ENCODE peak calls at places on chromosomes 6 and 20, in four cellular contexts. One of them, this sample, is unnamed.

GRCh38 chr20:61899971-61900370 is 165.7 kb downstream of the TAF4 start:
- DNase-seq in hippocampal formation: peak; percentile 3
- DNase-seq in SIG-M5: no peak
- DNase-seq in OCI-M1: no peak
- DNase-seq in this sample: peak; percentile 28

GRCh38 chr6:145352382-145353080 is 382.8 kb downstream of the EPM2A start:
- DNase-seq in hippocampal formation: no peak
- DNase-seq in SIG-M5: no peak
- DNase-seq in OCI-M1: no peak
- DNase-seq in this sample: no peak

GRCh38 chr6:162772466-162772865 is 44.7 kb downstream of the PACRG start:
- DNase-seq in hippocampal formation: no peak
- DNase-seq in SIG-M5: no peak
- DNase-seq in OCI-M1: no peak
- DNase-seq in this sample: no peak

GRCh38 chr20:35953411-35954199 is 697 bp downstream of the SCAND1 start:
- DNase-seq in hippocampal formation: peak; percentile 54
- DNase-seq in SIG-M5: no peak
- DNase-seq in OCI-M1: peak; percentile 60
- DNase-seq in this sample: peak; percentile 45

GRCh38 chr6:89667872-89668556 is 29.5 kb upstream of the LYRM2 start:
- DNase-seq in hippocampal formation: no peak
- DNase-seq in SIG-M5: no peak
- DNase-seq in OCI-M1: no peak
- DNase-seq in this sample: peak; percentile 40

GRCh38 chr6:54654376-54654775 is 192.2 kb upstream of the FAM83B start:
- DNase-seq in hippocampal formation: no peak
- DNase-seq in SIG-M5: no peak
- DNase-seq in OCI-M1: no peak
- DNase-seq in this sample: no peak

GRCh38 chr6:122432816-122433215 is 33.4 kb downstream of the HSF2 start:
- DNase-seq in hippocampal formation: no peak
- DNase-seq in SIG-M5: no peak
- DNase-seq in OCI-M1: no peak
- DNase-seq in this sample: no peak

GRCh38 chr6:169530762-169531143 is 171.1 kb downstream of the WDR27 start:
- DNase-seq in hippocampal formation: no peak
- DNase-seq in SIG-M5: no peak
- DNase-seq in OCI-M1: no peak
- DNase-seq in this sample: no peak

GRCh38 chr6:6885521-6886088 is 222.2 kb upstream of the RREB1 start:
- DNase-seq in hippocampal formation: peak; percentile 31
- DNase-seq in SIG-M5: peak; percentile 42
- DNase-seq in OCI-M1: no peak
- DNase-seq in this sample: no peak

GRCh38 chr6:117615981-117616961 is 14.0 kb upstream of the GOPC start:
- DNase-seq in hippocampal formation: no peak
- DNase-seq in SIG-M5: no peak
- DNase-seq in OCI-M1: no peak
- DNase-seq in this sample: no peak

GRCh38 chr20:58611236-58612020 is 39.7 kb upstream of the STX16 start:
- DNase-seq in hippocampal formation: no peak
- DNase-seq in SIG-M5: no peak
- DNase-seq in OCI-M1: no peak
- DNase-seq in this sample: no peak

GRCh38 chr6:22664968-22665367 is 95.6 kb downstream of the HDGFL1 start:
- DNase-seq in hippocampal formation: no peak
- DNase-seq in SIG-M5: no peak
- DNase-seq in OCI-M1: no peak
- DNase-seq in this sample: no peak

GRCh38 chr20:25247666-25248500 is at the start of gene PYGB:
- DNase-seq in hippocampal formation: peak; percentile 77
- DNase-seq in SIG-M5: peak; percentile 20
- DNase-seq in OCI-M1: peak; percentile 86
- DNase-seq in this sample: peak; percentile 86

GRCh38 chr20:24938498-24938897 is 10.6 kb upstream of the CST7 start:
- DNase-seq in hippocampal formation: no peak
- DNase-seq in SIG-M5: no peak
- DNase-seq in OCI-M1: no peak
- DNase-seq in this sample: no peak

GRCh38 chr20:19936801-19937583 is 80.2 kb upstream of the NAA20 start:
- DNase-seq in hippocampal formation: peak; percentile 15
- DNase-seq in SIG-M5: no peak
- DNase-seq in OCI-M1: no peak
- DNase-seq in this sample: no peak

GRCh38 chr6:129500958-129501381 is 209.0 kb downstream of the ARHGAP18 start:
- DNase-seq in hippocampal formation: no peak
- DNase-seq in SIG-M5: no peak
- DNase-seq in OCI-M1: peak; percentile 62
- DNase-seq in this sample: no peak

GRCh38 chr6:44226368-44227137 is 3.2 kb downstream of the SLC29A1 start:
- DNase-seq in hippocampal formation: no peak
- DNase-seq in SIG-M5: no peak
- DNase-seq in OCI-M1: peak; percentile 72
- DNase-seq in this sample: no peak

GRCh38 chr20:53141651-53142050 is 169.5 kb downstream of the TSHZ2 start:
- DNase-seq in hippocampal formation: no peak
- DNase-seq in SIG-M5: no peak
- DNase-seq in OCI-M1: no peak
- DNase-seq in this sample: peak; percentile 49

GRCh38 chr6:73691512-73691911 is 4.5 kb upstream of the CD109 start:
- DNase-seq in hippocampal formation: no peak
- DNase-seq in SIG-M5: no peak
- DNase-seq in OCI-M1: no peak
- DNase-seq in this sample: no peak

GRCh38 chr6:122831511-122831910 is 42.5 kb downstream of the SMPDL3A start:
- DNase-seq in hippocampal formation: no peak
- DNase-seq in SIG-M5: no peak
- DNase-seq in OCI-M1: no peak
- DNase-seq in this sample: no peak

GRCh38 chr6:92715991-92716390 is 703.4 kb downstream of the EPHA7 start:
- DNase-seq in hippocampal formation: no peak
- DNase-seq in SIG-M5: no peak
- DNase-seq in OCI-M1: peak; percentile 82
- DNase-seq in this sample: peak; percentile 8

GRCh38 chr6:36829919-36830544 is 9.2 kb downstream of the CPNE5 start:
- DNase-seq in hippocampal formation: peak; percentile 20
- DNase-seq in SIG-M5: no peak
- DNase-seq in OCI-M1: no peak
- DNase-seq in this sample: peak; percentile 65

GRCh38 chr6:5979650-5980427 is 26.9 kb downstream of the NRN1 start:
- DNase-seq in hippocampal formation: no peak
- DNase-seq in SIG-M5: no peak
- DNase-seq in OCI-M1: peak; percentile 50
- DNase-seq in this sample: no peak

GRCh38 chr6:74519172-74519571 is 686.7 kb downstream of the COL12A1 start:
- DNase-seq in hippocampal formation: no peak
- DNase-seq in SIG-M5: no peak
- DNase-seq in OCI-M1: peak; percentile 46
- DNase-seq in this sample: peak; percentile 56

GRCh38 chr20:45036044-45036755 is 64.7 kb downstream of the KCNS1 start:
- DNase-seq in hippocampal formation: no peak
- DNase-seq in SIG-M5: no peak
- DNase-seq in OCI-M1: peak; percentile 76
- DNase-seq in this sample: peak; percentile 70

This sample was measured in fibroblast of lung.